ENCODE peak calls at places on chromosomes 1 and 21, in six cellular contexts. M is WTC11, K is H1, E is HepG2, F is A549, Z is K562. S is an unnamed sample.

GRCh38 chr21:35024475-35024874 is 24.6 kb downstream of the RUNX1 start:
- DNase-seq in E (no peak), M (no peak), F (no peak), K (no peak), Z (no peak), S (no peak)

GRCh38 chr1:70978623-70979022 is 69.0 kb downstream of the PTGER3 start:
- DNase-seq in M (no peak), K (no peak), F (no peak), E (no peak), Z (no peak), S (no peak)

GRCh38 chr1:112998592-112999235 is 42.7 kb upstream of the SLC16A1 start:
- DNase-seq in Z (peak), E (peak), M (no peak), F (peak), K (no peak), S (peak)

GRCh38 chr1:232037774-232038388 is 411.3 kb downstream of the DISC1 start:
- DNase-seq in K (no peak), F (no peak), M (no peak), Z (no peak), E (no peak), S (no peak)

GRCh38 chr1:17922833-17923232 is 167.7 kb downstream of the ACTL8 start:
- DNase-seq in F (peak), E (peak), Z (peak), K (peak), M (peak), S (no peak)

GRCh38 chr1:156387899-156388813 is 19.1 kb downstream of the RHBG start:
- DNase-seq in Z (no peak), F (no peak), K (no peak), M (peak), E (peak), S (no peak)

GRCh38 chr1:65948609-65949229 is 156.0 kb downstream of the PDE4B start:
- DNase-seq in E (no peak), F (peak), Z (peak), K (no peak), M (no peak), S (no peak)

GRCh38 chr1:53575948-53576305 is 116.7 kb downstream of the DMRTB1 start:
- DNase-seq in F (no peak), Z (no peak), E (no peak), K (no peak), M (peak), S (no peak)

GRCh38 chr21:44900559-44901251 is 20.0 kb downstream of the ITGB2 start:
- DNase-seq in F (no peak), M (peak), Z (no peak), E (no peak), K (no peak), S (no peak)

GRCh38 chr21:45417256-45417950 is 12.4 kb downstream of the COL18A1 start:
- DNase-seq in E (no peak), F (no peak), K (no peak), Z (no peak), M (peak), S (no peak)

GRCh38 chr1:116400780-116401179 is 27.7 kb downstream of the ATP1A1 start:
- DNase-seq in E (no peak), M (no peak), F (no peak), K (no peak), Z (no peak), S (no peak)

GRCh38 chr1:1543706-1544099 is 3.3 kb upstream of the TMEM240 start:
- DNase-seq in M (no peak), F (no peak), E (no peak), Z (no peak), K (no peak), S (no peak)

GRCh38 chr1:3996846-3997705 is 97.0 kb upstream of the C1orf174 start:
- DNase-seq in M (no peak), F (no peak), E (no peak), K (no peak), Z (no peak), S (no peak)

GRCh38 chr1:165116732-165117131 is 239.8 kb downstream of the LMX1A start:
- DNase-seq in K (no peak), F (peak), M (no peak), Z (no peak), E (no peak), S (no peak)

GRCh38 chr1:117753652-117754051 is 147.8 kb downstream of the TENT5C start:
- DNase-seq in E (no peak), M (no peak), Z (no peak), F (no peak), K (no peak), S (no peak)

GRCh38 chr1:106571109-106571508 is 485.4 kb upstream of the PRMT6 start:
- DNase-seq in Z (no peak), M (no peak), E (no peak), F (no peak), K (no peak), S (no peak)

GRCh38 chr21:39048064-39048463 is 135.2 kb downstream of the PSMG1 start:
- DNase-seq in E (peak), K (no peak), Z (peak), M (peak), F (peak), S (peak)

GRCh38 chr1:173453982-173454381 is 23.2 kb upstream of the PRDX6 start:
- DNase-seq in F (no peak), E (no peak), Z (no peak), M (no peak), K (no peak), S (no peak)

GRCh38 chr1:119712342-119713038 is 756 bp downstream of the PHGDH start:
- DNase-seq in F (peak), E (peak), K (no peak), Z (peak), M (peak), S (peak)

GRCh38 chr1:212760126-212760823 is 31.3 kb downstream of the NSL1 start:
- DNase-seq in E (peak), F (peak), K (no peak), M (peak), Z (peak), S (no peak)

GRCh38 chr1:94596260-94596659 is 54.7 kb upstream of the F3 start:
- DNase-seq in K (peak), F (no peak), M (no peak), E (no peak), Z (no peak), S (no peak)

GRCh38 chr1:120176092-120176855 is at the start of gene SEC22B:
- DNase-seq in F (peak), Z (peak), K (peak), E (peak), M (peak), S (peak)

GRCh38 chr1:192803501-192803900 is 5.3 kb upstream of the RGS2 start:
- DNase-seq in Z (no peak), F (no peak), M (no peak), K (no peak), E (no peak), S (no peak)

GRCh38 chr1:98277111-98277510 is 356.3 kb upstream of the DPYD start:
- DNase-seq in K (no peak), Z (no peak), E (no peak), M (no peak), F (peak), S (peak)

GRCh38 chr21:36388076-36388475 is 2.9 kb downstream of the CHAF1B start:
- DNase-seq in Z (no peak), F (no peak), E (no peak), M (no peak), K (no peak), S (no peak)

GRCh38 chr1:228513244-228513900 is 26.2 kb downstream of the RNF187 start:
- DNase-seq in F (no peak), E (no peak), Z (peak), K (no peak), M (no peak), S (no peak)

GRCh38 chr1:32405672-32406467 is 11.6 kb upstream of the BSDC1 start:
- DNase-seq in Z (no peak), M (no peak), E (no peak), K (no peak), F (no peak), S (no peak)

GRCh38 chr1:43659384-43659783 is 9.4 kb downstream of the KDM4A start:
- DNase-seq in F (no peak), Z (no peak), K (no peak), E (no peak), M (no peak), S (no peak)

GRCh38 chr1:203871114-203871875 is 9.9 kb downstream of the SNRPE start:
- DNase-seq in F (peak), K (peak), M (peak), Z (peak), E (peak), S (peak)

GRCh38 chr1:202306535-202307345 is 35.0 kb downstream of the UBE2T start:
- DNase-seq in E (no peak), M (no peak), K (no peak), Z (no peak), F (no peak), S (no peak)
- TF ChIP-seq MAX in E (no peak), M (no peak), K (no peak), Z (no peak), F (no peak), S (no peak)

GRCh38 chr21:42061866-42062542 is 9.1 kb upstream of the UMODL1 start:
- DNase-seq in Z (no peak), F (no peak), E (no peak), K (no peak), M (no peak), S (no peak)
- TF ChIP-seq JUN in Z (no peak), F (no peak), E (no peak), K (no peak), M (no peak), S (no peak)

DNA sequence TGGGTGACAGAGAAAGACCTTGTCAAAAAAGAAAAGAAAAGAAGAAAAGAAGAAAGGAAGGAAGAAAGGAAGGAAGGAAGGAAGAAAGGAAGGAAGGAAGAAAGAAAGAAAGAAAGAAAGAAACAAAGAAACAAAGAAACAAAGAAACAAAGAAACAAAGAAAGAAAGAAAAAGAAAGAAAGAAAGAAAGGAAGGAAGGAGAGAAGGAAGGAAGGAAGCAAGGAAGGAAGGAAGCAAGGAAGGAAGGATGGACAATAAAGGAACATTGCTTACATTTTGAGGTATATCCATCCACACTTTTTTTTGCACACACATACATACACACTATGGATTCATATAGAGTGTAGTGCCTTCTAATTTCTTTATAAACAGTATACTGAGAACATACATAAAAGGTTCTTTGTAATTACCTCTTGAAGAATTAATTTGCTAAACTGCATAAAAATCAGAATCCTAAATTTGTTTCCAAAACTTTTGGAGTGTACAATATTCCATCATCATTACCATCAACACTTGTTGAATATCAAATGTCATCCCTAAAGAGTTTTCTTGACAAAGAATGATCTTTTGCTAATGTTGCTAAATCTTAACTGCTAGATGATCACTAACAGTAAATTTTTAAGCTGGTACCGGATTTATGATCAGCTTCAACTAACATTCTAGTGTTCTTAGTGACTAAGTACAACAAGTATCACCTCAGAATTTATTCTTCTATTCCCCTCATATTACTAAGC is 11.4 kb upstream of the GADD45A start:
- DNase-seq in Z (no peak), F (no peak), M (no peak), K (no peak), E (no peak), S (no peak)
- TF ChIP-seq MAX in Z (no peak), F (no peak), M (no peak), K (no peak), E (no peak), S (no peak)

DNA sequence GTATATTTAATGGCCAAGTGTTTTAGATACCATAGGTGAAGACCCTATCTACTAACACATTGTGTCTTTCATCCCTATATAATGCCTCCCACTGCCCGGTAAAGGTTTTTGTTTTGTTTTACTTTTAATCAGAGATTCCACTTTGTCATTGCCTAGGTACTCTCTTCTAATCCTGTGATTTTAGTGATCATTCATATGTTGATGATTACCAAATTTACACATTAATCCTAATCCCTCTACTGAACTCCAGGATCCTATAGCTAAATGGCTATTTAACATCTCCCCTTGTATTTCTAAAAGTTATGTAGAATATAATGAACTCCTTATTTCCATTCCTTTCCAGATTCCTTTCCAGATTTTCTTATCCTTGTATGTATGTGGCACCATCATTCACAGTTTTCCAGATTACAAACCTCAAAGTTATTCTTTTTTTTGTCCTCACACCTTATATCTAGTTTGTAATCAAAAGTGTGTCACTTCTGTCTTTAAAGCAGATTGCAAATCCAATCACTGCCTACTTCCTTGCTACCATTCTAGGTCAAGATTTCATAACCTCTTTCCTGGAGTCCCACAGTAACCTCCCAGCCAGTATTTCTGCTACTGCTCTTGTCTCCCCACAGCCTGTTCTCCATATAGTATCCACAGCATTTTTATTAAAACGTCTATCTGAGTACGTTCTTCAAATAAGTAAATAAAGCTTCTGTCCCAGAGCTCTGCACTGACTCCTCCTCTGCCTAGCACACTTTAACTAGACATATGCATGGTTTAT is 157.9 kb downstream of the KCNT2 start:
- DNase-seq in K (no peak), Z (no peak), M (no peak), F (no peak), E (no peak), S (no peak)
- TF ChIP-seq JUN in K (no peak), Z (no peak), M (no peak), F (no peak), E (no peak), S (no peak)

GRCh38 chr1:181089017-181089776 is 697 bp downstream of the IER5 start:
- DNase-seq in M (no peak), Z (peak), E (no peak), F (no peak), K (no peak), S (no peak)
- TF ChIP-seq MAX in M (no peak), Z (no peak), E (no peak), F (no peak), K (no peak), S (no peak)

DNA sequence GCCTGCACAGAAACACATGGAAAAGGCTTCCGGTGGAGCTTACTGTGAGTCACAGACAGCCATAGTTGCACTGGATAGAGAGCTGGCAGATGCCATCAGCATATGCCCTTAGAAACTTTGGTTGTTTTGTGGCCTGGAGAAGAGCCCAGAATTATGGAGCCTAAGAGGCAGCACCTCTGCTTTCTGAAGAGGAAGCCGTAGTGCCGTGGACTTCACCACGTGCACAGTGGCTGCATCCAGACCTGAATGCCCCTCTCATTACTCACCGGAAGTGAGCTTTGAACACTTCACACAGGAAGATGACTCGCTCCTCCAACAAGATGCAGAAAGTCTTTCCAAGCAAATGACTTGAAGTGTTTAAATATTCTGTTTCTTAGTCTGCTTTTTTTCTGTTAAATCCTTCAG is 28.4 kb downstream of the JUN start:
- DNase-seq in M (no peak), K (no peak), F (peak), E (peak), Z (peak), S (peak)
- TF ChIP-seq JUN in M (no peak), K (no peak), F (no peak), E (peak), Z (no peak), S (peak)

DNA sequence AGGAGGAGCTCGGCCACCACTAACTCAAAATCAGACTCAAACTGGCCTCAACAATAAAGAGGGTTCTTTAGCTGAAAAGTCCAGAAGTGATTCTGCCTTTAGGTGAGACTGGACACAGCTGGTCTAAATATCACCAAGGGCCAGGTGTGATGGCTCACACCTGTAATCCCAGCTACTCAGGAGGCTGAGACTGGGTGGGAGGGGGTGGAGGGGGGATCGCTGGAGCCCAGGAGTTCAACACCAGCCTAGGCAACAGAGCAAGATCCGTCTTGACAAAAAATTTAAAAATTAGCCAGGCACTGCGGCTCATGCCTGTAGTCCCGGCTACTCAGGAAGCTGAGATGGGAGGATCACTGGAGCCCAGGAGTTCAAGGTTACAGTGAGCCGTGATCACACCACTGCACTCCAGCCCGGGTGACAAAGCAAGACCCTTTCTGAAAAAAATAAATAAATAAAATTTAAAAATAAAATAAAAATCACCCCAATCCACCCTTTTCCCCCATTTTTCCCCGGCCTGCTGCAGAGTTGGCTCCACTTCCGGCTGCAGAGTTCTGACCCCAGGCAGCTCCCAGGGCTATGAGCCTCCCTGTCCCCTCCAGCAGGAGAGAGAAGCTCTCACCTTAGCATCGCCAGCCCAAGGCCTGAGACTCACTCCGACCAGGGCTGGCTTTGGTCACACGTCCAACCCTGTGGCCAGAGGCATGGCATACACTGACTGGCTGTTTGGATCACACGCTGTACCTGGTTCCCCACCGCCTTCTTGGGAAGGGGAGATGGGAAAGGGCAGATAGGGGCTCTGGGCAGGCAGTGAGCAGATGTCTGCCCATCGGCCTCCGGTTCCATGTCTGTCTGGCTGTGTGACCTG is 87.3 kb upstream of the IFFO2 start:
- DNase-seq in Z (no peak), K (no peak), F (no peak), M (peak), E (no peak), S (no peak)
- TF ChIP-seq MAX in Z (no peak), K (no peak), F (no peak), M (no peak), E (no peak), S (no peak)

GRCh38 chr1:101262601-101263348 is 26.0 kb downstream of the S1PR1 start:
- DNase-seq in E (no peak), K (no peak), Z (peak), F (no peak), M (no peak), S (peak)
- TF ChIP-seq JUN in E (no peak), K (no peak), Z (no peak), F (no peak), M (no peak), S (no peak)

DNA sequence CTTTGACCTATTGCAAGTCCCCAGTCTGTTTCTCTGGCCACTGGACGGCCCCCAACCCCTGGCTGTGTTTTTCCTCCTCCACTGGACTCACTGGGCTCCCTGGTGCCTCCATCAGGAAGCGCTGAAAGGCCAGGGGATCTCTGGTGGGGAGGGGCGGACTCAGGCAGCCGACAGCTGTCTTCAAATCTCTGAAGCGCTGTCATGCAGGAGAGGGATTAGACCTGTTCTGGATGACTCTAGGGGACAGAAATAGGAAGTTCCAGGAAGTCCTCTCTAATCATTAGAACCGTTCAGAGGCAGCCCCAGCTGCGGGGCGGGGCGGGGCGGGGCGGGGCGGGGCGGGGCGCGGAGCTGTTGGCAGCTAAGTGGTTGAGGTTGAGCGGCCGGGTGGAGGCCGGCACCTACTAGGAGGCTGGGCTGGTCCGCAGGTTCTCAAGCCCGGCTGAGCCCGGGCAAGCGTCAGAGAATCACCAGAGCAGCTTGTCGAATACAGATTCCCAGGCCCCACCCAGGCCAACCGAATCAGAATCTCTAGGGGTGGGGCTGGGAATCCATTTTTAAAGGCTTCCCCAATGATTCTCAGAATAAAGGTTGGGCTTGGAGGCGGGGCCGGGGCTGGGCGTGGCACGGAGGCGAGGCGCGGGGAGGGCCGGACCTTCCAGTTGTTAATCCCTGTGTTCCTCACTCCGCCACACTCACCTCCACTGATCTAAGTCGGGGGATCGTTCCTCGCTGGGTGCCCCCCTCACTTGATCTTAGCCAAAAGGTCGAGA is 11.4 kb upstream of the PHLDA3 start:
- DNase-seq in K (no peak), M (peak), F (peak), Z (peak), E (peak), S (no peak)
- TF ChIP-seq MAX in K (no peak), M (no peak), F (peak), Z (no peak), E (no peak), S (no peak)

DNA sequence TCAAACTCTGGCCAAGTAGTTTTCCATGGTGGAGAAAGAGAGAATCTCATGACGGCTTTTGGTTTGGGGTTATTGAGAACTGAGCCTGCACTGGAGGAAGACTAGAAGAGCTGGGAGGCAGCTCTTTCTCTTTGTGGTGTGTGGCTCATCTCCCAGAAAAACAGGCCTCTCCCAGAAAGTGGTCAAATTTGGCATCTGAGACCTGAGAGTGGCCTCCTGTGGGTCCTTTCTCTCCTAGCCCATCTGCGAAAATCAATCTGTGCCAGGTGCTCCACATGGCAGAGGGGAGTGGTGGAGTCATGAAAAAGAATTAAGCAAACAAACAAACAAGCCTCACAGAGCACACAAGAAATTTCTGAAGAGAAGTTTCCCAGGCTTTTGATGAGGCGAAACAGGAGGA is 305.0 kb downstream of the ST6GALNAC3 start:
- DNase-seq in Z (no peak), K (no peak), M (no peak), E (no peak), F (no peak), S (no peak)
- TF ChIP-seq JUN in Z (no peak), K (no peak), M (no peak), E (no peak), F (no peak), S (no peak)